ENCODE peak calls at places on chromosomes 4 and X, in seven cellular contexts. Q is GM12864, K is left ventricle myocardium inferior, S is psoas muscle, O is GM12865, E is fibroblast of villous mesenchyme, N is astrocyte of the spinal cord. T is an unnamed sample.

GRCh38 chr4:147831452-147832192 is 99.7 kb downstream of the ARHGAP10 start:
- DNase-seq in N (peak; percentile 81), O (no peak), E (peak; percentile 88), S (no peak), K (no peak), Q (no peak), T (peak; percentile 98)

GRCh38 chr4:187204389-187204920 is 480.8 kb upstream of the FAT1 start:
- DNase-seq in E (no peak), Q (no peak), N (peak; percentile 22), S (no peak), O (no peak), K (no peak), T (no peak)

GRCh38 chrX:151902813-151903591 is 9.7 kb upstream of the MAGEA4 start:
- DNase-seq in S (peak; percentile 55), E (peak; percentile 79), K (peak; percentile 26), O (no peak), N (peak; percentile 85), Q (no peak), T (peak; percentile 92)

GRCh38 chrX:54641530-54641929 is 111.5 kb downstream of the GNL3L start:
- DNase-seq in Q (no peak), O (no peak), E (no peak), S (no peak), N (no peak), K (no peak), T (peak; percentile 7)

GRCh38 chrX:52574416-52575275 is 57.8 kb upstream of the XAGE1B start:
- DNase-seq in O (peak; percentile 55), Q (peak; percentile 13), N (peak; percentile 60), E (peak; percentile 60), K (no peak), S (no peak), T (peak; percentile 64)

GRCh38 chrX:27186671-27187070 is 276.5 kb downstream of the PPP4R3C start:
- DNase-seq in E (peak; percentile 22), K (no peak), N (peak; percentile 24), S (no peak), Q (peak; percentile 2), O (peak; percentile 29), T (peak; percentile 32)

GRCh38 chr4:2962099-2962455 is 1.1 kb downstream of the NOP14 start:
- DNase-seq in K (no peak), E (peak; percentile 13), S (no peak), Q (no peak), O (peak; percentile 67), N (no peak), T (no peak)

GRCh38 chr4:78032446-78032845 is 24.7 kb upstream of the FRAS1 start:
- DNase-seq in E (no peak), N (no peak), O (no peak), Q (no peak), S (no peak), K (no peak), T (no peak)

GRCh38 chrX:53831662-53832635 is 145.4 kb upstream of the HUWE1 start:
- DNase-seq in E (peak; percentile 23), K (no peak), O (peak; percentile 54), Q (no peak), N (peak; percentile 30), S (no peak), T (peak; percentile 31)

GRCh38 chr4:95833652-95834276 is 6.1 kb upstream of the PDHA2 start:
- DNase-seq in O (no peak), E (no peak), S (no peak), N (no peak), Q (no peak), K (no peak), T (no peak)

GRCh38 chrX:133054761-133055385 is 42.0 kb downstream of the USP26 start:
- DNase-seq in S (no peak), O (no peak), K (no peak), E (no peak), Q (no peak), N (no peak), T (no peak)

GRCh38 chr4:26787461-26788340 is 72.9 kb upstream of the STIM2 start:
- DNase-seq in N (peak; percentile 78), O (peak; percentile 9), S (peak; percentile 43), Q (no peak), E (peak; percentile 30), K (peak; percentile 31), T (peak; percentile 84)

GRCh38 chrX:123489011-123489410 is 243.8 kb downstream of the THOC2 start:
- DNase-seq in S (no peak), O (no peak), K (no peak), E (peak; percentile 14), Q (no peak), N (peak; percentile 3), T (peak; percentile 29)

GRCh38 chrX:131854586-131854985 is 168.5 kb upstream of the STK26 start:
- DNase-seq in E (peak; percentile 16), Q (no peak), S (no peak), O (no peak), N (peak; percentile 16), K (no peak), T (peak; percentile 5)

GRCh38 chr4:73224886-73225285 is 33.7 kb downstream of the ANKRD17 start:
- DNase-seq in Q (no peak), O (peak; percentile 10), N (no peak), S (no peak), E (no peak), K (no peak), T (no peak)

GRCh38 chr4:22471999-22472434 is 43.8 kb downstream of the ADGRA3 start:
- DNase-seq in N (no peak), Q (no peak), O (no peak), E (no peak), K (no peak), S (no peak), T (no peak)

GRCh38 chrX:68940601-68941000 is 111.8 kb downstream of the EFNB1 start:
- DNase-seq in K (no peak), E (no peak), S (no peak), N (peak; percentile 27), Q (no peak), O (no peak), T (peak; percentile 12)

GRCh38 chr4:108930186-108930585 is 167.3 kb upstream of the ETNPPL start:
- DNase-seq in K (no peak), O (no peak), S (no peak), E (no peak), N (no peak), Q (no peak), T (no peak)

GRCh38 chr4:144647095-144647959 is 1.4 kb downstream of the HHIP start:
- DNase-seq in O (no peak), N (peak; percentile 75), K (no peak), S (no peak), E (peak; percentile 10), Q (no peak), T (peak; percentile 53)

GRCh38 chr4:63036159-63036866 is 1372.9 kb downstream of the TECRL start:
- DNase-seq in Q (no peak), S (no peak), O (no peak), E (no peak), K (no peak), N (no peak), T (no peak)

GRCh38 chrX:56789518-56790070 is 60.6 kb downstream of the NBDY start:
- DNase-seq in O (no peak), Q (no peak), K (no peak), E (no peak), N (no peak), S (no peak), T (no peak)

GRCh38 chr4:113695328-113696169 is 66.0 kb downstream of the CAMK2D start:
- DNase-seq in K (no peak), O (no peak), Q (no peak), E (peak; percentile 31), S (no peak), N (no peak), T (peak; percentile 22)

GRCh38 chr4:23614284-23614892 is 275.5 kb downstream of the PPARGC1A start:
- DNase-seq in S (no peak), N (peak; percentile 35), O (peak; percentile 32), E (peak; percentile 1), Q (no peak), K (no peak), T (peak; percentile 2)

GRCh38 chr4:48329976-48330375 is 11.4 kb upstream of the SLAIN2 start:
- DNase-seq in E (peak; percentile 92), Q (no peak), K (no peak), S (no peak), N (peak; percentile 91), O (no peak), T (peak; percentile 88)

GRCh38 chrX:20029728-20030127 is 38.9 kb upstream of the BCLAF3 start:
- DNase-seq in K (no peak), S (no peak), O (peak; percentile 0), N (no peak), E (no peak), Q (no peak), T (no peak)

GRCh38 chrX:41441934-41442823 is 5.0 kb upstream of the NYX start:
- DNase-seq in N (peak; percentile 65), K (peak; percentile 81), O (peak; percentile 93), Q (peak; percentile 71), S (peak; percentile 89), E (peak; percentile 93), T (peak; percentile 90)

GRCh38 chr4:8201341-8201781 is 2.3 kb downstream of the SH3TC1 start:
- DNase-seq in K (peak; percentile 55), Q (no peak), O (peak; percentile 80), S (no peak), N (no peak), E (no peak), T (no peak)
- H3K4me3 ChIP-seq in K (peak overlapping the region; percentile 66), Q (peak overlapping the region; percentile 76), O (peak overlapping the region; percentile 63), S (peak overlapping the region; percentile 63), N (no peak overlapping the region), E (peak overlapping the region; percentile 66), T (no peak overlapping the region)

GRCh38 chr4:5215321-5215720 is 164.0 kb downstream of the STK32B start:
- DNase-seq in Q (no peak), S (no peak), O (no peak), E (no peak), K (no peak), N (no peak), T (no peak)
- TF ChIP-seq CTCF in Q (no peak), S (no peak), O (no peak), E (no peak), K (no peak), N (no peak), T (no peak)

GRCh38 chr4:132488555-132488954 is 660.5 kb upstream of the PCDH10 start:
- DNase-seq in K (no peak), N (no peak), O (no peak), S (no peak), Q (no peak), E (no peak), T (no peak)
- H3K4me3 ChIP-seq in K (no peak overlapping the region), N (no peak overlapping the region), O (no peak overlapping the region), S (no peak overlapping the region), Q (no peak overlapping the region), E (no peak overlapping the region), T (no peak overlapping the region)

DNA sequence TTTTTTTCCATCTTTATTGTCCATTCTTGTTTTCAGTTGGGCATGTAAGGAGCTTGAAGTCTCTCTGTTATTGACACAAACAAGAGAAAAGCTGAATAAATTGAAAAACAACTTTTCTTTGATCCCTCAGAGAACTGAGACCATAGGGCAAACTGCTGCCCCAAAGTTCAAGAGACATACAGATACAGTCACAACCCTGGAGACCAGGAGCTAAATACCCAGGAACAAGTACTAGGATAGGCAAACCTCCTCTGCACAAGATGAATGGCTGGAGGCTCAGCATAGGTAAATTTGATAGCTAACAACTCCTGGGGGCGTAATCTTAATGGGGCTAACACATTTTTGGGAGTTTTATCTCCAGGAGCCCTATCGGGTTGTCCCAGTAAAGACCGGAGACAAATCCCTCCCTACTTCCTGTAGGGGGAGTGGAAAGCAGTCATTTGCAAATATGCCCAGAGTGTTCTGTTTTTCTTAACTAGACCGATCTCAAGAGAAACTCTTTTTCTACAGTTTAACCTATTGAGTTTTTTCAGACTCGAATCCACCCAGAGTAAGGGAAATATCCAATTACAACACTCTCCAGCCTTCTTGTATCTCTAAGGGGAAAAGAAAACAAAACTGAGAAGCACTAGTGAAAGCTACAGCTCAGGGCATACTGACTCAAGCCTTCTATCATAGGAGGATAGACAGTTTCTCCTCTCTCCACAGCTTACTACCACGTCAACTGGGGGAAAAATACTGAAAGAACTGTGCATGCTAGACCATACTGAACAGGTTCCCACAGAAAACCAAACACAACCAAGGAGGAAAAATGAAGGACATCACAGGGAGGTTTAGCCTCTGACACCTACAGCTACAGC is 23.1 kb downstream of the MAGEA8 start:
- DNase-seq in O (peak; percentile 46), N (peak; percentile 16), Q (peak; percentile 30), K (no peak), E (peak; percentile 21), S (no peak), T (peak; percentile 1)
- TF ChIP-seq CTCF in O (no peak), N (peak; percentile 26), Q (peak; percentile 10), K (peak; percentile 11), E (peak; percentile 15), S (no peak), T (peak; percentile 10)

T was measured in fibroblast of mammary gland.